ENCODE peak calls at places on chromosomes 6 and 20, in nine cellular contexts. M is natural killer cell; D is stimulated activated CD8-positive, alpha-beta memory T cell treated with anti-CD3 and anti-CD28 coated beads, Interleukin-4, amount 100 ng/mL, for 24 hours; H is posterior cingulate gyrus; Z is NCI-H2081; K is ELF-1; I is AG08395; U is NCI-H460; X is naive thymus-derived CD8-positive, alpha-beta T cell. L is an unnamed sample.

GRCh38 chr6:41786451-41787218 is 859 bp upstream of the TOMM6 start:
- DNase-seq in X (peak), I (peak), U (peak), H (peak), D (peak), M (peak), K (peak), Z (peak), L (peak)

GRCh38 chr6:160198577-160199211 is 59.9 kb downstream of the SLC22A2 start:
- DNase-seq in U (no peak), H (no peak), Z (no peak), K (no peak), I (no peak), D (no peak), X (no peak), M (no peak), L (no peak)

GRCh38 chr6:33116881-33117711 is 41.3 kb downstream of the HLA-DPB1 start:
- DNase-seq in X (no peak), M (no peak), K (peak), D (no peak), U (no peak), Z (no peak), H (no peak), I (no peak), L (no peak)

GRCh38 chr6:37592085-37592698 is 92.5 kb upstream of the CCDC167 start:
- DNase-seq in Z (no peak), D (no peak), X (no peak), I (no peak), U (no peak), H (no peak), M (no peak), K (no peak), L (no peak)

GRCh38 chr6:157728183-157728881 is 94.7 kb upstream of the SNX9 start:
- DNase-seq in K (no peak), I (no peak), X (no peak), U (no peak), D (no peak), M (no peak), H (no peak), Z (no peak), L (no peak)

GRCh38 chr20:2756056-2756611 is 44.3 kb downstream of the CPXM1 start:
- DNase-seq in D (no peak), H (no peak), K (peak), X (no peak), U (no peak), Z (no peak), M (no peak), I (peak), L (no peak)

GRCh38 chr20:34562643-34563042 is 4.1 kb downstream of the MAP1LC3A start:
- DNase-seq in Z (no peak), X (no peak), U (no peak), D (no peak), H (no peak), K (peak), M (no peak), I (peak), L (no peak)

GRCh38 chr6:154868143-154868594 is 126.9 kb upstream of the TIAM2 start:
- DNase-seq in Z (peak), M (no peak), U (peak), I (peak), D (no peak), X (no peak), K (peak), H (no peak), L (no peak)

GRCh38 chr6:83071707-83072106 is 4.2 kb downstream of the DOP1A start:
- DNase-seq in I (no peak), D (no peak), Z (no peak), M (no peak), U (no peak), K (no peak), H (no peak), X (no peak), L (no peak)